ENCODE peak calls at places on chromosomes 13 and 19, in seven cellular contexts. F is stimulated activated CD8-positive, alpha-beta memory T cell treated with anti-CD3 and anti-CD28 coated beads, Interleukin-4, amount 100 ng/mL, for 48 hours; N is activated naive CD8-positive, alpha-beta T cell treated with anti-CD3 and anti-CD28 coated beads, Interleukin-2, amount 50 U/mL, for 24 hours; W is Right ventricle myocardium superior; T is fibroblast of lung; V is NCI-H1092; A is ELR. D is an unnamed sample.

GRCh38 chr13:55160911-55161310 is 1979.8 kb upstream of the PRR20A start:
- DNase-seq in F (no peak), V (peak; percentile 84), T (no peak), N (no peak), W (no peak), A (no peak), D (no peak)

GRCh38 chr19:47379398-47379938 is 30.4 kb downstream of the DHX34 start:
- DNase-seq in T (no peak), A (no peak), F (no peak), W (no peak), N (no peak), V (no peak), D (no peak)

GRCh38 chr13:20616059-20616797 is 49.3 kb downstream of the IFT88 start:
- DNase-seq in A (peak; percentile 97), N (no peak), F (no peak), T (peak; percentile 88), W (no peak), V (no peak), D (no peak)

GRCh38 chr13:114007566-114007965 is 33.7 kb upstream of the C13orf46 start:
- DNase-seq in F (no peak), W (peak; percentile 26), V (no peak), T (no peak), A (no peak), N (no peak), D (peak; percentile 3)

GRCh38 chr19:35248310-35249145 is at the start of gene LSR:
- DNase-seq in W (no peak), F (peak; percentile 82), V (no peak), T (no peak), A (no peak), N (peak; percentile 71), D (peak; percentile 92)

GRCh38 chr19:13398780-13399726 is 107.2 kb downstream of the CACNA1A start:
- DNase-seq in W (peak; percentile 42), A (peak; percentile 94), T (peak; percentile 79), N (no peak), F (no peak), V (no peak), D (no peak)

GRCh38 chr13:30091035-30091434 is 216.3 kb downstream of the KATNAL1 start:
- DNase-seq in N (no peak), F (no peak), W (no peak), A (no peak), T (no peak), V (no peak), D (no peak)

GRCh38 chr19:34411216-34411615 is 7.0 kb downstream of the PDCD2L start:
- DNase-seq in T (no peak), F (no peak), A (no peak), V (no peak), W (no peak), N (no peak), D (no peak)

GRCh38 chr19:17337675-17338439 is 504 bp downstream of the GTPBP3 start:
- DNase-seq in T (no peak), N (peak; percentile 62), W (no peak), V (no peak), A (peak; percentile 61), F (peak; percentile 63), D (peak; percentile 48)

GRCh38 chr19:54674021-54674617 is 11.3 kb downstream of the LILRB4 start:
- DNase-seq in A (peak; percentile 64), T (peak; percentile 16), F (no peak), N (no peak), V (peak; percentile 3), W (no peak), D (no peak)

GRCh38 chr19:57406516-57407123 is 4.3 kb upstream of the ZNF17 start:
- DNase-seq in F (peak; percentile 81), T (peak; percentile 62), V (peak; percentile 6), N (peak; percentile 74), W (peak; percentile 69), A (peak; percentile 68), D (peak; percentile 92)

GRCh38 chr13:112574476-112575294 is 13.3 kb downstream of the TUBGCP3 start:
- DNase-seq in F (no peak), T (peak; percentile 4), W (no peak), N (no peak), V (no peak), A (no peak), D (no peak)

GRCh38 chr13:81017525-81018152 is 676.7 kb upstream of the SPRY2 start:
- DNase-seq in F (no peak), N (no peak), A (peak; percentile 74), T (peak; percentile 77), V (peak; percentile 21), W (no peak), D (no peak)

GRCh38 chr13:31310781-31311180 is 111.0 kb downstream of the B3GLCT start:
- DNase-seq in A (no peak), T (no peak), F (no peak), W (peak; percentile 72), V (peak; percentile 29), N (no peak), D (no peak)

GRCh38 chr19:51628153-51628939 is 1.9 kb downstream of the SIGLEC5 start:
- DNase-seq in T (no peak), F (no peak), W (no peak), V (no peak), A (no peak), N (no peak), D (no peak)

GRCh38 chr19:6286676-6287075 is 6.9 kb upstream of the MLLT1 start:
- DNase-seq in T (no peak), A (no peak), V (no peak), N (no peak), W (no peak), F (no peak), D (no peak)

GRCh38 chr13:32537580-32538233 is 888 bp downstream of the N4BP2L2 start:
- DNase-seq in F (peak; percentile 70), W (peak; percentile 55), V (no peak), N (peak; percentile 60), A (peak; percentile 35), T (peak; percentile 16), D (peak; percentile 33)

GRCh38 chr19:18385675-18386542 is at the start of gene GDF15:
- DNase-seq in V (no peak), W (peak; percentile 61), A (peak; percentile 46), T (peak; percentile 95), N (peak; percentile 55), F (peak; percentile 68), D (peak; percentile 90)

GRCh38 chr19:55801416-55801815 is 30.4 kb downstream of the NLRP11 start:
- DNase-seq in N (no peak), T (no peak), W (no peak), V (no peak), A (no peak), F (no peak), D (no peak)

GRCh38 chr19:49436381-49437017 is 4.8 kb downstream of the SLC17A7 start:
- DNase-seq in T (no peak), W (no peak), V (no peak), F (peak; percentile 89), A (peak; percentile 42), N (peak; percentile 80), D (peak; percentile 98)

GRCh38 chr19:46990998-46991676 is 28.5 kb upstream of the NPAS1 start:
- DNase-seq in A (peak; percentile 86), F (peak; percentile 79), V (peak; percentile 28), T (peak; percentile 90), W (peak; percentile 85), N (peak; percentile 76), D (peak; percentile 90)

GRCh38 chr19:41906271-41906670 is 22.0 kb downstream of the ERFL start:
- DNase-seq in W (no peak), A (no peak), N (no peak), F (no peak), T (no peak), V (no peak), D (no peak)

GRCh38 chr19:3700242-3701032 is at the start of gene PIP5K1C:
- DNase-seq in V (peak; percentile 65), W (peak; percentile 95), F (peak; percentile 97), A (peak; percentile 89), N (peak; percentile 97), T (peak; percentile 82), D (peak; percentile 93)

GRCh38 chr19:5035817-5036732 is 67.2 kb downstream of the KDM4B start:
- DNase-seq in A (no peak), N (no peak), W (no peak), V (no peak), T (no peak), F (no peak), D (no peak)

D was measured in WTC11.